ENCODE peak calls at places on chromosomes 6 and 20, in seven cellular contexts. One of them, this sample, is unnamed.

GRCh38 chr20:32473231-32474008 is 111.7 kb downstream of the NOL4L start:
- DNase-seq in testis: no peak
- DNase-seq in astrocyte of the spinal cord: no peak
- DNase-seq in epithelial cell of esophagus: no peak
- DNase-seq in left ventricle myocardium inferior: no peak
- DNase-seq in ovary: no peak
- DNase-seq in fibroblast of villous mesenchyme: no peak
- DNase-seq in this sample: no peak

GRCh38 chr20:21496452-21496851 is 17.4 kb downstream of the NKX2-2 start:
- DNase-seq in testis: no peak
- DNase-seq in astrocyte of the spinal cord: no peak
- DNase-seq in epithelial cell of esophagus: peak
- DNase-seq in left ventricle myocardium inferior: no peak
- DNase-seq in ovary: no peak
- DNase-seq in fibroblast of villous mesenchyme: no peak
- DNase-seq in this sample: no peak

GRCh38 chr6:142886431-142887170 is 58.4 kb downstream of the HIVEP2 start:
- DNase-seq in testis: no peak
- DNase-seq in astrocyte of the spinal cord: peak
- DNase-seq in epithelial cell of esophagus: peak
- DNase-seq in left ventricle myocardium inferior: no peak
- DNase-seq in ovary: no peak
- DNase-seq in fibroblast of villous mesenchyme: peak
- DNase-seq in this sample: peak

GRCh38 chr6:47780510-47781356 is 1.1 kb upstream of the OPN5 start:
- DNase-seq in testis: peak
- DNase-seq in astrocyte of the spinal cord: peak
- DNase-seq in epithelial cell of esophagus: peak
- DNase-seq in left ventricle myocardium inferior: no peak
- DNase-seq in ovary: no peak
- DNase-seq in fibroblast of villous mesenchyme: peak
- DNase-seq in this sample: peak

GRCh38 chr6:130760006-130760405 is 67.2 kb upstream of the SMLR1 start:
- DNase-seq in testis: peak
- DNase-seq in astrocyte of the spinal cord: peak
- DNase-seq in epithelial cell of esophagus: peak
- DNase-seq in left ventricle myocardium inferior: no peak
- DNase-seq in ovary: no peak
- DNase-seq in fibroblast of villous mesenchyme: peak
- DNase-seq in this sample: peak

GRCh38 chr6:52571099-52571755 is 5.6 kb downstream of the TRAM2 start:
- DNase-seq in testis: no peak
- DNase-seq in astrocyte of the spinal cord: no peak
- DNase-seq in epithelial cell of esophagus: no peak
- DNase-seq in left ventricle myocardium inferior: no peak
- DNase-seq in ovary: no peak
- DNase-seq in fibroblast of villous mesenchyme: peak
- DNase-seq in this sample: no peak

GRCh38 chr20:5786930-5787826 is 37.0 kb downstream of the SHLD1 start:
- DNase-seq in testis: peak
- DNase-seq in astrocyte of the spinal cord: peak
- DNase-seq in epithelial cell of esophagus: peak
- DNase-seq in left ventricle myocardium inferior: no peak
- DNase-seq in ovary: peak
- DNase-seq in fibroblast of villous mesenchyme: peak
- DNase-seq in this sample: peak

GRCh38 chr20:53050338-53050737 is 78.2 kb downstream of the TSHZ2 start:
- DNase-seq in testis: no peak
- DNase-seq in astrocyte of the spinal cord: no peak
- DNase-seq in epithelial cell of esophagus: peak
- DNase-seq in left ventricle myocardium inferior: no peak
- DNase-seq in ovary: no peak
- DNase-seq in fibroblast of villous mesenchyme: no peak
- DNase-seq in this sample: no peak

GRCh38 chr6:111784423-111784822 is 88.8 kb downstream of the FYN start:
- DNase-seq in testis: no peak
- DNase-seq in astrocyte of the spinal cord: no peak
- DNase-seq in epithelial cell of esophagus: no peak
- DNase-seq in left ventricle myocardium inferior: no peak
- DNase-seq in ovary: no peak
- DNase-seq in fibroblast of villous mesenchyme: no peak
- DNase-seq in this sample: peak

GRCh38 chr20:14332796-14333345 is 4.5 kb downstream of the FLRT3 start:
- DNase-seq in testis: no peak
- DNase-seq in astrocyte of the spinal cord: no peak
- DNase-seq in epithelial cell of esophagus: no peak
- DNase-seq in left ventricle myocardium inferior: no peak
- DNase-seq in ovary: no peak
- DNase-seq in fibroblast of villous mesenchyme: no peak
- DNase-seq in this sample: no peak

GRCh38 chr6:15504581-15505350 is 158.1 kb downstream of the DTNBP1 start:
- DNase-seq in testis: peak
- DNase-seq in astrocyte of the spinal cord: peak
- DNase-seq in epithelial cell of esophagus: peak
- DNase-seq in left ventricle myocardium inferior: peak
- DNase-seq in ovary: peak
- DNase-seq in fibroblast of villous mesenchyme: peak
- DNase-seq in this sample: peak

GRCh38 chr6:155528982-155529453 is 73.4 kb upstream of the NOX3 start:
- DNase-seq in testis: no peak
- DNase-seq in astrocyte of the spinal cord: peak
- DNase-seq in epithelial cell of esophagus: peak
- DNase-seq in left ventricle myocardium inferior: no peak
- DNase-seq in ovary: no peak
- DNase-seq in fibroblast of villous mesenchyme: peak
- DNase-seq in this sample: peak

GRCh38 chr6:155534678-155535077 is 79.0 kb upstream of the NOX3 start:
- DNase-seq in testis: no peak
- DNase-seq in astrocyte of the spinal cord: no peak
- DNase-seq in epithelial cell of esophagus: no peak
- DNase-seq in left ventricle myocardium inferior: no peak
- DNase-seq in ovary: no peak
- DNase-seq in fibroblast of villous mesenchyme: no peak
- DNase-seq in this sample: no peak

GRCh38 chr6:155528335-155528734 is 72.7 kb upstream of the NOX3 start:
- DNase-seq in testis: no peak
- DNase-seq in astrocyte of the spinal cord: no peak
- DNase-seq in epithelial cell of esophagus: no peak
- DNase-seq in left ventricle myocardium inferior: no peak
- DNase-seq in ovary: no peak
- DNase-seq in fibroblast of villous mesenchyme: no peak
- DNase-seq in this sample: peak

GRCh38 chr6:155527443-155527842 is 71.8 kb upstream of the NOX3 start:
- DNase-seq in testis: no peak
- DNase-seq in astrocyte of the spinal cord: no peak
- DNase-seq in epithelial cell of esophagus: no peak
- DNase-seq in left ventricle myocardium inferior: no peak
- DNase-seq in ovary: no peak
- DNase-seq in fibroblast of villous mesenchyme: peak
- DNase-seq in this sample: no peak

DNA sequence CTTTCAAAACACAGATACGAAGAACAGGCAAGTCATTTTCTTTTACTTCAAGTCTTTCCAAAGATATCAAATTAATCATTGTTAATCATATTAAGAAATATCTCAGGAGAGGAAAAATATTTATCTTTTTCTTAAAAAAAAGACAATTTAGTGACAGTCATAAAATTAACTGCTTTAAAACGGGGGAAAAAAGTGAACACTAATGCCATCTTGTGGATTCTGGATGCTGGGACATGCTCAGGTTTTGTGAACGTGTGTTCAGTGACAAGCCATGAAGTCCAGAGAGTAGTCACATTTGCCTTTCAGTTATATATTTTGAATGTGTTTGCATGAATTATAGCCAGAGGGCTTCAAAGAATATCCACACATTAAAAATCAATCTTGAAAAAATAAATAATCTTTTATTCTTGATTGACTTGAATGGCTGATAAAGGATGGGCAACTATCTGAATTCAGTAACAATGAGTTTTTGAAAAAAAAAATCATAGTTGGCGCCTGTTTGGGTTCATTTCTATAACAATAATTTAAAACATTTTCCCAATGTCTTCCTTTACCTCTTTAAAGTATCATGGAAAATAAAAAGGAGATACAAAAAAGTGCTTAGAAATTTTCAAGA is 74.7 kb upstream of the NOX3 start:
- DNase-seq in testis: peak
- DNase-seq in astrocyte of the spinal cord: peak
- DNase-seq in epithelial cell of esophagus: peak
- DNase-seq in left ventricle myocardium inferior: no peak
- DNase-seq in ovary: no peak
- DNase-seq in fibroblast of villous mesenchyme: peak
- DNase-seq in this sample: peak
- TF ChIP-seq CTCF in testis: peak
- TF ChIP-seq CTCF in astrocyte of the spinal cord: peak
- TF ChIP-seq CTCF in epithelial cell of esophagus: peak
- TF ChIP-seq CTCF in left ventricle myocardium inferior: peak
- TF ChIP-seq CTCF in ovary: no peak
- TF ChIP-seq CTCF in fibroblast of villous mesenchyme: peak
- TF ChIP-seq CTCF in this sample: peak

GRCh38 chr6:28217890-28218289 is 7.2 kb upstream of the ZSCAN9 start:
- DNase-seq in testis: no peak
- DNase-seq in astrocyte of the spinal cord: no peak
- DNase-seq in epithelial cell of esophagus: no peak
- DNase-seq in left ventricle myocardium inferior: no peak
- DNase-seq in ovary: no peak
- DNase-seq in fibroblast of villous mesenchyme: no peak
- DNase-seq in this sample: no peak
- H3K4me3 ChIP-seq in testis: peak
- H3K4me3 ChIP-seq in astrocyte of the spinal cord: no peak
- H3K4me3 ChIP-seq in epithelial cell of esophagus: no peak
- H3K4me3 ChIP-seq in left ventricle myocardium inferior: peak
- H3K4me3 ChIP-seq in ovary: no peak
- H3K4me3 ChIP-seq in fibroblast of villous mesenchyme: no peak
- H3K4me3 ChIP-seq in this sample: no peak

GRCh38 chr6:8539446-8539845 is 104.1 kb upstream of the SLC35B3 start:
- DNase-seq in testis: no peak
- DNase-seq in astrocyte of the spinal cord: peak
- DNase-seq in epithelial cell of esophagus: peak
- DNase-seq in left ventricle myocardium inferior: no peak
- DNase-seq in ovary: no peak
- DNase-seq in fibroblast of villous mesenchyme: no peak
- DNase-seq in this sample: no peak
- TF ChIP-seq CTCF in testis: no peak
- TF ChIP-seq CTCF in astrocyte of the spinal cord: peak
- TF ChIP-seq CTCF in epithelial cell of esophagus: peak
- TF ChIP-seq CTCF in left ventricle myocardium inferior: peak
- TF ChIP-seq CTCF in ovary: no peak
- TF ChIP-seq CTCF in fibroblast of villous mesenchyme: no peak
- TF ChIP-seq CTCF in this sample: no peak

GRCh38 chr6:165988757-165989456 is 178.7 kb downstream of the TBXT start:
- DNase-seq in testis: no peak
- DNase-seq in astrocyte of the spinal cord: peak
- DNase-seq in epithelial cell of esophagus: no peak
- DNase-seq in left ventricle myocardium inferior: no peak
- DNase-seq in ovary: peak
- DNase-seq in fibroblast of villous mesenchyme: peak
- DNase-seq in this sample: peak

GRCh38 chr6:165987483-165988305 is 180.0 kb downstream of the TBXT start:
- DNase-seq in testis: peak
- DNase-seq in astrocyte of the spinal cord: peak
- DNase-seq in epithelial cell of esophagus: peak
- DNase-seq in left ventricle myocardium inferior: peak
- DNase-seq in ovary: peak
- DNase-seq in fibroblast of villous mesenchyme: peak
- DNase-seq in this sample: peak

GRCh38 chr6:165986647-165987482 is 180.8 kb downstream of the TBXT start:
- DNase-seq in testis: no peak
- DNase-seq in astrocyte of the spinal cord: peak
- DNase-seq in epithelial cell of esophagus: no peak
- DNase-seq in left ventricle myocardium inferior: no peak
- DNase-seq in ovary: peak
- DNase-seq in fibroblast of villous mesenchyme: peak
- DNase-seq in this sample: peak

GRCh38 chr6:165990216-165990615 is 177.4 kb downstream of the TBXT start:
- DNase-seq in testis: no peak
- DNase-seq in astrocyte of the spinal cord: no peak
- DNase-seq in epithelial cell of esophagus: no peak
- DNase-seq in left ventricle myocardium inferior: no peak
- DNase-seq in ovary: no peak
- DNase-seq in fibroblast of villous mesenchyme: no peak
- DNase-seq in this sample: no peak

DNA sequence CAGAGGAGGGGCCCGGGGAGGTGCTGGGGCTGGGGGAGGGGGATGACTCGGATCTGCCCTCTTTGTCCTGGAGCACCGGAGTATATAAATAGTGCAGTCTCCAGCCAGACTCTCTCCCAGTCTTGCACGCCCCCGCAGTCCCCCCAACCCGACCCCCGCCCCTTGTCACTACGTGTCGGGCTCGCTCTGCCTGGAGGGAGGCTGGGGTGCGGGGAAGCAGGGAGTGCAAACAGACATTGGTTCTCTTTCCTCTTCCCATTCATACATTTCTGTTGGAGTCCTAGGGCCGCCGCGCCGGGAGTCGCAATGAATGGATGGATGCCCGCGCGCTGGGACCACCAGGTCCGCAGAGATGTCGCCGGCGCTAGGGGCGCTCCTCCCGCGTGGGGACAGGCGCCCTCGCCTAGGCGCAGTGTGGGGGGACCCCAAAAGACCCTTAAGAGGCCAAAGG is 179.3 kb downstream of the TBXT start:
- DNase-seq in testis: no peak
- DNase-seq in astrocyte of the spinal cord: no peak
- DNase-seq in epithelial cell of esophagus: no peak
- DNase-seq in left ventricle myocardium inferior: no peak
- DNase-seq in ovary: no peak
- DNase-seq in fibroblast of villous mesenchyme: no peak
- DNase-seq in this sample: no peak
- H3K4me3 ChIP-seq in testis: peak
- H3K4me3 ChIP-seq in astrocyte of the spinal cord: peak
- H3K4me3 ChIP-seq in epithelial cell of esophagus: no peak
- H3K4me3 ChIP-seq in left ventricle myocardium inferior: peak
- H3K4me3 ChIP-seq in ovary: peak
- H3K4me3 ChIP-seq in fibroblast of villous mesenchyme: peak
- H3K4me3 ChIP-seq in this sample: peak

GRCh38 chr20:57709823-57710799 is at the start of gene PMEPA1:
- DNase-seq in testis: peak
- DNase-seq in astrocyte of the spinal cord: peak
- DNase-seq in epithelial cell of esophagus: peak
- DNase-seq in left ventricle myocardium inferior: peak
- DNase-seq in ovary: peak
- DNase-seq in fibroblast of villous mesenchyme: peak
- DNase-seq in this sample: peak

GRCh38 chr20:57710841-57711240 is 1.0 kb upstream of the PMEPA1 start:
- DNase-seq in testis: no peak
- DNase-seq in astrocyte of the spinal cord: no peak
- DNase-seq in epithelial cell of esophagus: no peak
- DNase-seq in left ventricle myocardium inferior: no peak
- DNase-seq in ovary: no peak
- DNase-seq in fibroblast of villous mesenchyme: no peak
- DNase-seq in this sample: no peak

GRCh38 chr20:57707849-57708693 is 1.7 kb downstream of the PMEPA1 start:
- DNase-seq in testis: no peak
- DNase-seq in astrocyte of the spinal cord: no peak
- DNase-seq in epithelial cell of esophagus: peak
- DNase-seq in left ventricle myocardium inferior: no peak
- DNase-seq in ovary: no peak
- DNase-seq in fibroblast of villous mesenchyme: no peak
- DNase-seq in this sample: no peak

GRCh38 chr20:57707320-57707719 is 2.5 kb downstream of the PMEPA1 start:
- DNase-seq in testis: no peak
- DNase-seq in astrocyte of the spinal cord: no peak
- DNase-seq in epithelial cell of esophagus: no peak
- DNase-seq in left ventricle myocardium inferior: no peak
- DNase-seq in ovary: no peak
- DNase-seq in fibroblast of villous mesenchyme: no peak
- DNase-seq in this sample: no peak

GRCh38 chr20:57708694-57709673 is 831 bp downstream of the PMEPA1 start:
- DNase-seq in testis: peak
- DNase-seq in astrocyte of the spinal cord: no peak
- DNase-seq in epithelial cell of esophagus: no peak
- DNase-seq in left ventricle myocardium inferior: peak
- DNase-seq in ovary: peak
- DNase-seq in fibroblast of villous mesenchyme: peak
- DNase-seq in this sample: peak
- TF ChIP-seq CTCF in testis: no peak
- TF ChIP-seq CTCF in astrocyte of the spinal cord: no peak
- TF ChIP-seq CTCF in epithelial cell of esophagus: no peak
- TF ChIP-seq CTCF in left ventricle myocardium inferior: no peak
- TF ChIP-seq CTCF in ovary: no peak
- TF ChIP-seq CTCF in fibroblast of villous mesenchyme: no peak
- TF ChIP-seq CTCF in this sample: no peak